ENCODE peak calls at places on chromosome 12, in four cellular contexts. A is SK-N-SH, F is GM12878, D is ovary. M is an unnamed sample.

GRCh38 chr12:42094277-42094676 is 50.4 kb downstream of the GXYLT1 start:
- DNase-seq in A (no peak), F (no peak), D (no peak), M (no peak)

GRCh38 chr12:48687595-48687994 is 5.6 kb upstream of the KANSL2 start:
- DNase-seq in A (no peak), F (no peak), D (no peak), M (no peak)

GRCh38 chr12:127594351-127594970 is 672.5 kb upstream of the TMEM132C start:
- DNase-seq in A (no peak), F (no peak), D (no peak), M (no peak)

GRCh38 chr12:113464852-113465719 is 6.6 kb downstream of the LHX5 start:
- DNase-seq in A (peak; percentile 60), F (no peak), D (no peak), M (no peak)

GRCh38 chr12:25708661-25709060 is 155.6 kb upstream of the LMNTD1 start:
- DNase-seq in A (no peak), F (no peak), D (no peak), M (no peak)

GRCh38 chr12:7935464-7935772 is 569 bp downstream of the SLC2A3 start:
- DNase-seq in A (no peak), F (no peak), D (no peak), M (no peak)

GRCh38 chr12:28830491-28830890 is 318.6 kb upstream of the FAR2 start:
- DNase-seq in A (no peak), F (no peak), D (no peak), M (no peak)

GRCh38 chr12:54358620-54358944 is 5.7 kb downstream of the GPR84 start:
- DNase-seq in A (no peak), F (no peak), D (no peak), M (no peak)

GRCh38 chr12:40565029-40565633 is 127.1 kb upstream of the CNTN1 start:
- DNase-seq in A (peak; percentile 37), F (no peak), D (no peak), M (no peak)

GRCh38 chr12:88208661-88209060 is 66.6 kb downstream of the TMTC3 start:
- DNase-seq in A (no peak), F (no peak), D (no peak), M (no peak)

GRCh38 chr12:20508962-20509361 is 140.6 kb downstream of the PDE3A start:
- DNase-seq in A (peak; percentile 63), F (no peak), D (no peak), M (no peak)

GRCh38 chr12:67193705-67194104 is 75.5 kb upstream of the CAND1 start:
- DNase-seq in A (no peak), F (no peak), D (no peak), M (no peak)

GRCh38 chr12:127926004-127926403 is 341.0 kb upstream of the TMEM132C start:
- DNase-seq in A (peak; percentile 31), F (no peak), D (no peak), M (no peak)

GRCh38 chr12:66775941-66776340 is 97.1 kb upstream of the GRIP1 start:
- DNase-seq in A (no peak), F (no peak), D (no peak), M (no peak)

GRCh38 chr12:131851741-131852550 is 23.8 kb downstream of the MMP17 start:
- DNase-seq in A (no peak), F (no peak), D (no peak), M (no peak)

GRCh38 chr12:102440109-102440405 is 40.3 kb downstream of the IGF1 start:
- DNase-seq in A (no peak), F (no peak), D (no peak), M (no peak)

GRCh38 chr12:29691146-29691854 is 92.4 kb downstream of the TMTC1 start:
- DNase-seq in A (no peak), F (peak; percentile 52), D (no peak), M (no peak)

GRCh38 chr12:95116773-95117172 is 43.4 kb upstream of the NR2C1 start:
- DNase-seq in A (no peak), F (peak; percentile 16), D (no peak), M (no peak)

GRCh38 chr12:68400231-68400829 is 68.2 kb upstream of the MDM1 start:
- DNase-seq in A (no peak), F (no peak), D (no peak), M (no peak)

GRCh38 chr12:26863515-26863914 is 30.5 kb upstream of the ITPR2 start:
- DNase-seq in A (no peak), F (no peak), D (no peak), M (no peak)

GRCh38 chr12:34400423-34400881 is 378.2 kb downstream of the ALG10 start:
- DNase-seq in A (peak; percentile 1), F (no peak), D (peak; percentile 4), M (peak; percentile 15)

GRCh38 chr12:56104815-56105476 is 587 bp downstream of the PA2G4 start:
- DNase-seq in A (peak; percentile 57), F (no peak), D (no peak), M (peak; percentile 34)

GRCh38 chr12:116712458-116713303 is 25.2 kb downstream of the SPRING1 start:
- DNase-seq in A (no peak), F (no peak), D (no peak), M (no peak)

GRCh38 chr12:51970904-51971646 is 19.6 kb downstream of the ACVR1B start:
- DNase-seq in A (peak; percentile 57), F (peak; percentile 93), D (no peak), M (no peak)

GRCh38 chr12:111769599-111769998 is 2.9 kb downstream of the ALDH2 start:
- DNase-seq in A (no peak), F (no peak), D (no peak), M (no peak)

GRCh38 chr12:111776836-111777344 is 10.2 kb downstream of the ALDH2 start:
- DNase-seq in A (no peak), F (no peak), D (no peak), M (no peak)

GRCh38 chr12:111777345-111778045 is 10.8 kb downstream of the ALDH2 start:
- DNase-seq in A (no peak), F (no peak), D (no peak), M (peak; percentile 87)

GRCh38 chr12:111775205-111776193 is 8.8 kb downstream of the ALDH2 start:
- DNase-seq in A (peak; percentile 66), F (peak; percentile 70), D (peak; percentile 83), M (peak; percentile 91)

GRCh38 chr12:111773801-111774551 is 7.2 kb downstream of the ALDH2 start:
- DNase-seq in A (no peak), F (no peak), D (peak; percentile 87), M (peak; percentile 80)
- TF ChIP-seq EP300 in A (no peak), F (peak; percentile 65), D (no peak), M (no peak)

GRCh38 chr12:107668320-107668719 is 17.3 kb upstream of the PWP1 start:
- DNase-seq in A (no peak), F (no peak), D (no peak), M (no peak)

GRCh38 chr12:107667464-107667863 is 18.1 kb upstream of the PWP1 start:
- DNase-seq in A (no peak), F (no peak), D (no peak), M (no peak)

GRCh38 chr12:107670999-107671643 is 14.5 kb upstream of the PWP1 start:
- DNase-seq in A (no peak), F (no peak), D (no peak), M (peak; percentile 37)

GRCh38 chr12:107669946-107670345 is 15.7 kb upstream of the PWP1 start:
- DNase-seq in A (no peak), F (no peak), D (no peak), M (no peak)

GRCh38 chr12:107668743-107669142 is 16.9 kb upstream of the PWP1 start:
- DNase-seq in A (no peak), F (no peak), D (no peak), M (no peak)
- TF ChIP-seq EP300 in A (no peak), F (no peak), D (no peak), M (no peak)

GRCh38 chr12:78120866-78121590 is 290.3 kb downstream of the NAV3 start:
- DNase-seq in A (peak; percentile 35), F (no peak), D (no peak), M (no peak)
- TF ChIP-seq EP300 in A (no peak), F (no peak), D (no peak), M (no peak)

GRCh38 chr12:118840399-118840798 is 140.9 kb upstream of the SRRM4 start:
- DNase-seq in A (peak; percentile 30), F (no peak), D (no peak), M (no peak)
- TF ChIP-seq EP300 in A (no peak), F (no peak), D (no peak), M (no peak)

DNA sequence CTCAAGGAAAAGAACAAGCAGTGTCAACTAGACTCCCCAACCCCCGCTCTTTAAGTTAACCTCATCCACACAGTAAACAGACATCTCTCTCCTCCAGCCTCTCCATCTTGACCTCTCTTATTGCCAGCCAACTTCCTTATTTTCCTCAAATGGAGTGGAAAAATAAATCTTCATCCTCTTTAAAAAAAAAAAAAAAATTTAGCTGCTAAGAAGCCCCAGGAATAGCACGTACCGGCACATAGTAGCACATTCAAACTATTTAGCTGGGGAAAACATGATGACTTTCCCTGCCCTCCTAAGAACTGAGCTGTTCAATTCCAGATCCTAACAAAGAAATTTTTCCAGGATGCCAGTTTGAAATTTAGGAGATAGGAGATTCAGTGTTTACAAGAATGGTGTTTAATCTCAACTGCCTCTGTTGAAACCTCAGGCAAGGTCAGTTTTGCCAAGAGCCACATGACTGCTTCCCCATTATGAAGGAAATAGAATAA is 90.8 kb downstream of the EPS8 start:
- DNase-seq in A (no peak), F (no peak), D (no peak), M (no peak)
- TF ChIP-seq EP300 in A (no peak), F (no peak), D (no peak), M (no peak)

GRCh38 chr12:108304633-108305032 is 34.5 kb downstream of the CMKLR1 start:
- DNase-seq in A (peak; percentile 47), F (no peak), D (no peak), M (no peak)
- TF ChIP-seq EP300 in A (no peak), F (no peak), D (no peak), M (no peak)